ENCODE peak calls at places on chromosomes 6 and 20, in ten cellular contexts. U is uterus, A is PC-3, S is epithelial cell of esophagus, E is upper lobe of right lung, I is lung, D is RWPE2, X is A549, T is dorsolateral prefrontal cortex, F is cardiac muscle cell. N is an unnamed sample.

GRCh38 chr20:23023621-23024187 is 11.4 kb upstream of the SSTR4 start:
- DNase-seq in X (no peak), D (peak; percentile 6), F (no peak), I (no peak), T (no peak), A (no peak), E (no peak), U (no peak), S (no peak), N (no peak)

GRCh38 chr6:132937466-132937906 is 123.1 kb downstream of the RPS12 start:
- DNase-seq in I (peak; percentile 55), S (peak; percentile 69), U (no peak), T (no peak), D (no peak), E (no peak), X (peak; percentile 8), F (peak; percentile 80), A (peak; percentile 83), N (peak; percentile 28)

GRCh38 chr6:49551126-49551865 is 828 bp downstream of the C6orf141 start:
- DNase-seq in I (no peak), E (no peak), D (no peak), T (no peak), A (peak; percentile 34), S (peak; percentile 27), X (no peak), U (no peak), F (peak; percentile 36), N (no peak)

GRCh38 chr6:40256831-40257230 is 322.6 kb upstream of the MOCS1 start:
- DNase-seq in U (no peak), T (no peak), I (no peak), D (no peak), X (no peak), E (no peak), S (no peak), A (no peak), F (no peak), N (no peak)

GRCh38 chr20:56440346-56441007 is 27.9 kb upstream of the RTF2 start:
- DNase-seq in X (no peak), F (no peak), T (no peak), S (no peak), I (no peak), D (peak; percentile 16), U (no peak), A (no peak), E (no peak), N (no peak)

GRCh38 chr6:20875369-20875963 is 341.2 kb downstream of the CDKAL1 start:
- DNase-seq in T (no peak), U (no peak), F (peak; percentile 40), D (no peak), E (no peak), S (peak; percentile 53), A (peak; percentile 65), I (no peak), X (no peak), N (peak; percentile 54)

GRCh38 chr6:37741757-37742400 is 44.2 kb upstream of the MDGA1 start:
- DNase-seq in X (peak; percentile 43), T (no peak), U (no peak), E (no peak), S (peak; percentile 28), D (no peak), I (no peak), F (peak; percentile 61), A (no peak), N (peak; percentile 6)

GRCh38 chr6:112044856-112045255 is 9.0 kb upstream of the CCN6 start:
- DNase-seq in S (peak; percentile 45), F (no peak), U (peak; percentile 45), D (no peak), E (no peak), I (no peak), X (no peak), A (no peak), T (no peak), N (peak; percentile 82)

GRCh38 chr6:22653980-22654610 is 84.7 kb downstream of the HDGFL1 start:
- DNase-seq in T (no peak), S (peak; percentile 45), X (no peak), D (no peak), A (peak; percentile 77), F (no peak), I (no peak), U (no peak), E (no peak), N (no peak)

DNA sequence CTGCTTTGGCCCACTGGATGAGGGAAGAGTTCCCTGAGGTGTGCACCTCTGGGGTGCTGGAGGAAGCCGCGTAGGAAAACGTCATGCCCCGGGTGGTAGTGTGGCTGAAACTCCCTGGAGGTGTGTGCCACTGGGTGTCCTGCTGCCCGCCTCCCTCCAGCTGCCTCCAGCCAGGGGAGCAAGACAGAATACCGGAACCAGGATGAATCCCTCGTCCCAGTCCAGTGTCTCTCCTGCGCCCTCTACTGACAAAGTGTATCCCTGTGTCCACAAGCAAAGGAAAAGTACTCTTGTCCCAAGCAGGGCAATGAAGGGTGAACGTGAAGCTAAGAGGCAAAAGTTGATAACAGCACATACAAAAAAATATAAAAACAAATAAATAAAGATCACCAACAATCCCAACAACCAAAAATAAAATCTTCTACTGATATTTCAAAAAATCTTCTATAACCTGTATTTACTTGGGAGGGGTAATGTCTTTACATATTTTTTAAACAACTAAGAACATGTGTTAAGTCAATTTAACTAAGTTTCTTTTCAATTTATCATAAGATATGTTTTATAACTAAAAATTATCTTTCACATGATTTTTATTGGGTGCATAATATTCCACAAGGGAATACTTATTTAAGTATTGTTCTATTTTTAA is 437.6 kb downstream of the MAFB start:
- DNase-seq in E (no peak), X (peak; percentile 4), F (peak; percentile 19), U (no peak), A (peak; percentile 27), I (no peak), D (no peak), T (no peak), S (peak; percentile 74), N (peak; percentile 20)
- TF ChIP-seq CTCF in E (peak; percentile 55), X (no peak), F (peak; percentile 52), U (no peak), A (peak; percentile 45), I (peak; percentile 19), D (peak; percentile 94), T (no peak), S (peak; percentile 86), N (peak; percentile 57)

GRCh38 chr6:157300436-157300835 is 22.9 kb downstream of the TMEM242 start:
- DNase-seq in U (no peak), E (no peak), F (no peak), I (no peak), D (no peak), A (no peak), T (no peak), X (no peak), S (no peak), N (no peak)

GRCh38 chr6:157298325-157298724 is 25.0 kb downstream of the TMEM242 start:
- DNase-seq in X (no peak), T (no peak), E (no peak), I (no peak), U (no peak), D (no peak), A (no peak), F (no peak), S (peak; percentile 79), N (no peak)

GRCh38 chr6:157304840-157305675 is 18.3 kb downstream of the TMEM242 start:
- DNase-seq in D (no peak), F (no peak), T (no peak), S (no peak), U (no peak), A (no peak), X (no peak), E (no peak), I (no peak), N (peak; percentile 64)

GRCh38 chr6:157302761-157303160 is 20.6 kb downstream of the TMEM242 start:
- DNase-seq in X (no peak), S (no peak), U (no peak), A (no peak), I (no peak), D (no peak), T (no peak), E (no peak), F (no peak), N (no peak)

DNA sequence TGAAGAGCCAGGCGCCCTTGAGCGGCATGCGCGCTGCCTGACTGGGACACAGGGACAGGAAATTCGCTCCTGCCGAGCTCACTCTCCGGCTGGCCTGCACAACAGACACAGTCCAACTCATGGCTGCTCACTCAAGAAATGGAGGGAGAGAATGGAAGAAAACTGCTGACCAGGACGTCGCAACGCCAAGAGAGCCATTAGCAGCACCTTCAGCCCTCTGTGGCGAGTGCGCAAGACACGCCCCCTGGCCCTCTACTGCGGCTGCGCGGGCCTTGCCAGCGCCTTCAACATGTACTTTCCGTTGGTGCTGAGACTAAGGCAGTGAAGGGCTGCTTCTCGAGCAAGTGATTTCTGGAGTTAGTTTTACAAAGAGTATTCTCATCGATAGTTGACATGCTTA is 23.3 kb downstream of the TMEM242 start:
- DNase-seq in I (no peak), X (no peak), S (no peak), D (no peak), E (no peak), A (no peak), T (no peak), F (no peak), U (no peak), N (no peak)
- H3K4me3 ChIP-seq in I (no peak overlapping the region), X (no peak overlapping the region), S (no peak overlapping the region), D (no peak overlapping the region), E (no peak overlapping the region), A (no peak overlapping the region), T (no peak overlapping the region), F (no peak overlapping the region), U (no peak overlapping the region), N (no peak overlapping the region)

GRCh38 chr6:30613251-30614043 is 3.6 kb downstream of the PPP1R10 start:
- DNase-seq in X (no peak), I (no peak), T (no peak), F (no peak), A (peak; percentile 48), E (no peak), D (no peak), S (peak; percentile 58), U (no peak), N (peak; percentile 41)
- TF ChIP-seq CTCF in X (no peak), I (no peak), T (no peak), F (no peak), A (no peak), E (no peak), D (no peak), S (no peak), U (no peak), N (no peak)

GRCh38 chr6:89840538-89840937 is 10.9 kb downstream of the CASP8AP2 start:
- DNase-seq in F (peak; percentile 35), D (no peak), S (no peak), X (no peak), U (no peak), I (no peak), T (no peak), A (no peak), E (no peak), N (peak; percentile 32)

GRCh38 chr6:89842228-89842627 is 12.5 kb downstream of the CASP8AP2 start:
- DNase-seq in X (no peak), U (no peak), S (peak; percentile 16), T (no peak), I (no peak), D (no peak), A (peak; percentile 4), E (no peak), F (no peak), N (no peak)

DNA sequence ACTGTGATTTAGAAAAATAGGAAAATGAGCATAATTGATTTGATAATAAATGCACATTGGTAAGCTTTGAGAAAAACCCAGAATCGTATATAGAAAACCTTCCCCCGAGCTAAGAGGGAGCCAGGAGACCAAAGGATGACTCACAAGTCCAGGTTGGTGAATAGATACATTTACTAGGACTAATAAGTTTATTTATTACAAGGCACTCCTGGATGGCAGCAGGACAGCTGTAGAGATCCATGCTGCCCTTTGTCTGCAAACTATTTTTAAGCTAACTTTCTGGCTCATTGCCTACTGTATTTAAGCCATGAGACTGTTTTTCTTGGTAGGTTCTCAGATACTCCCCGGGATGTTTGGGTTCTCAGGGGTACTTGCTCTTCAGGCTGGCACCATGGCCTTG is 13.4 kb downstream of the CASP8AP2 start:
- DNase-seq in E (no peak), A (peak; percentile 23), I (no peak), F (no peak), U (no peak), X (no peak), T (no peak), S (peak; percentile 42), D (no peak), N (peak; percentile 24)
- H3K4me3 ChIP-seq in E (no peak overlapping the region), A (no peak overlapping the region), I (no peak overlapping the region), F (no peak overlapping the region), U (no peak overlapping the region), X (no peak overlapping the region), T (no peak overlapping the region), S (no peak overlapping the region), D (no peak overlapping the region), N (no peak overlapping the region)

N was measured in fibroblast of villous mesenchyme.